ENCODE peak calls at places on chromosome 6, in six cellular contexts. T is heart right ventricle; X is ovary; N is ecto neural progenitor cell; W is amniotic stem cell; Y is activated CD4-positive, CD25-positive, alpha-beta regulatory T cell treated with anti-CD3 and anti-CD28 coated beads, Interleukin-2, amount 50 U/mL, for 72 hours. I is an unnamed sample.

GRCh38 chr6:129730477-129731165 is 20.6 kb upstream of the ARHGAP18 start:
- DNase-seq in X (no peak), W (no peak), Y (no peak), N (no peak), T (no peak), I (no peak)

GRCh38 chr6:158122048-158122447 is 46.0 kb downstream of the SERAC1 start:
- DNase-seq in T (no peak), Y (no peak), N (no peak), X (no peak), W (no peak), I (no peak)

GRCh38 chr6:104301921-104302320 is 557.8 kb downstream of the HACE1 start:
- DNase-seq in Y (no peak), W (no peak), N (no peak), X (no peak), T (no peak), I (no peak)

GRCh38 chr6:79570802-79571367 is 33.7 kb upstream of the LCA5 start:
- DNase-seq in W (no peak), N (no peak), Y (no peak), T (no peak), X (no peak), I (no peak)

GRCh38 chr6:80143312-80143960 is 37.0 kb downstream of the BCKDHB start:
- DNase-seq in Y (no peak), W (peak; percentile 74), N (no peak), X (peak; percentile 71), T (peak; percentile 17), I (peak; percentile 90)

GRCh38 chr6:134166529-134167221 is 114.3 kb upstream of the SLC2A12 start:
- DNase-seq in X (no peak), T (no peak), Y (no peak), W (no peak), N (no peak), I (no peak)

GRCh38 chr6:105804436-105804835 is 281.7 kb upstream of the PRDM1 start:
- DNase-seq in X (no peak), W (peak; percentile 48), T (no peak), N (no peak), Y (no peak), I (no peak)

GRCh38 chr6:151805286-151805840 is 2.1 kb upstream of the ESR1 start:
- DNase-seq in X (peak; percentile 30), N (peak; percentile 43), Y (no peak), T (peak; percentile 26), W (no peak), I (no peak)

GRCh38 chr6:82461536-82461935 is 97.9 kb downstream of the TPBG start:
- DNase-seq in W (no peak), N (no peak), T (no peak), Y (no peak), X (no peak), I (no peak)

I was measured in osteocyte.